ENCODE peak calls at places on chromosomes 16 and 17, in four cellular contexts. One of them, this sample, is unnamed.

GRCh38 chr17:74748279-74748528 is 224 bp upstream of the NHERF1 start:
- DNase-seq in IMR-90: no peak
- DNase-seq in H9: peak
- DNase-seq in neuronal stem cell: no peak
- DNase-seq in this sample: no peak

GRCh38 chr17:49766918-49767530 is 3.1 kb upstream of the FAM117A start:
- DNase-seq in IMR-90: no peak
- DNase-seq in H9: no peak
- DNase-seq in neuronal stem cell: no peak
- DNase-seq in this sample: no peak

GRCh38 chr16:12629271-12629670 is 174.4 kb downstream of the CPPED1 start:
- DNase-seq in IMR-90: no peak
- DNase-seq in H9: no peak
- DNase-seq in neuronal stem cell: no peak
- DNase-seq in this sample: no peak

GRCh38 chr16:77675464-77676324 is 46.6 kb upstream of the NUDT7 start:
- DNase-seq in IMR-90: peak
- DNase-seq in H9: peak
- DNase-seq in neuronal stem cell: peak
- DNase-seq in this sample: peak

GRCh38 chr17:34710226-34710625 is 130.8 kb downstream of the TMEM132E start:
- DNase-seq in IMR-90: no peak
- DNase-seq in H9: peak
- DNase-seq in neuronal stem cell: no peak
- DNase-seq in this sample: no peak

GRCh38 chr17:17401271-17401781 is 75.5 kb upstream of the MED9 start:
- DNase-seq in IMR-90: no peak
- DNase-seq in H9: peak
- DNase-seq in neuronal stem cell: no peak
- DNase-seq in this sample: peak

GRCh38 chr17:82088838-82089722 is 9.0 kb downstream of the FASN start:
- DNase-seq in IMR-90: no peak
- DNase-seq in H9: no peak
- DNase-seq in neuronal stem cell: no peak
- DNase-seq in this sample: no peak

GRCh38 chr17:35788504-35788998 is 6.9 kb downstream of the MMP28 start:
- DNase-seq in IMR-90: peak
- DNase-seq in H9: no peak
- DNase-seq in neuronal stem cell: no peak
- DNase-seq in this sample: no peak

GRCh38 chr17:67959510-67959909 is 36.8 kb downstream of the C17orf58 start:
- DNase-seq in IMR-90: no peak
- DNase-seq in H9: no peak
- DNase-seq in neuronal stem cell: no peak
- DNase-seq in this sample: peak

GRCh38 chr17:32551186-32551955 is 64.6 kb downstream of the CDK5R1 start:
- DNase-seq in IMR-90: peak
- DNase-seq in H9: no peak
- DNase-seq in neuronal stem cell: no peak
- DNase-seq in this sample: no peak

GRCh38 chr17:42780816-42781638 is 617 bp downstream of the WNK4 start:
- DNase-seq in IMR-90: no peak
- DNase-seq in H9: peak
- DNase-seq in neuronal stem cell: no peak
- DNase-seq in this sample: no peak

GRCh38 chr17:79221597-79221996 is 147.0 kb downstream of the ENGASE start:
- DNase-seq in IMR-90: no peak
- DNase-seq in H9: no peak
- DNase-seq in neuronal stem cell: no peak
- DNase-seq in this sample: no peak

GRCh38 chr17:45742251-45742650 is 41.9 kb upstream of the CRHR1 start:
- DNase-seq in IMR-90: no peak
- DNase-seq in H9: no peak
- DNase-seq in neuronal stem cell: no peak
- DNase-seq in this sample: no peak

GRCh38 chr17:65627108-65627507 is 65.7 kb upstream of the AXIN2 start:
- DNase-seq in IMR-90: no peak
- DNase-seq in H9: no peak
- DNase-seq in neuronal stem cell: no peak
- DNase-seq in this sample: no peak

GRCh38 chr16:47887496-47887895 is 268.3 kb downstream of the ABCC12 start:
- DNase-seq in IMR-90: peak
- DNase-seq in H9: peak
- DNase-seq in neuronal stem cell: no peak
- DNase-seq in this sample: peak

GRCh38 chr16:27922433-27922832 is 141.1 kb downstream of the GSG1L start:
- DNase-seq in IMR-90: no peak
- DNase-seq in H9: no peak
- DNase-seq in neuronal stem cell: peak
- DNase-seq in this sample: peak

GRCh38 chr17:37770631-37771518 is 26.0 kb upstream of the HNF1B start:
- DNase-seq in IMR-90: peak
- DNase-seq in H9: peak
- DNase-seq in neuronal stem cell: peak
- DNase-seq in this sample: peak

GRCh38 chr17:48541574-48542113 is 3.3 kb downstream of the HOXB2 start:
- DNase-seq in IMR-90: peak
- DNase-seq in H9: peak
- DNase-seq in neuronal stem cell: no peak
- DNase-seq in this sample: no peak

GRCh38 chr17:28385037-28385797 is 13.7 kb downstream of the SARM1 start:
- DNase-seq in IMR-90: no peak
- DNase-seq in H9: peak
- DNase-seq in neuronal stem cell: no peak
- DNase-seq in this sample: no peak

GRCh38 chr16:6946802-6947201 is 385.8 kb upstream of the RBFOX1 start:
- DNase-seq in IMR-90: no peak
- DNase-seq in H9: no peak
- DNase-seq in neuronal stem cell: no peak
- DNase-seq in this sample: peak

GRCh38 chr17:53979991-53980390 is 157.3 kb downstream of the KIF2B start:
- DNase-seq in IMR-90: no peak
- DNase-seq in H9: no peak
- DNase-seq in neuronal stem cell: peak
- DNase-seq in this sample: peak

GRCh38 chr17:80476877-80477646 is 655 bp upstream of the NPTX1 start:
- DNase-seq in IMR-90: no peak
- DNase-seq in H9: no peak
- DNase-seq in neuronal stem cell: no peak
- DNase-seq in this sample: no peak

GRCh38 chr16:50121721-50122445 is 31.2 kb upstream of the TENT4B start:
- DNase-seq in IMR-90: no peak
- DNase-seq in H9: no peak
- DNase-seq in neuronal stem cell: no peak
- DNase-seq in this sample: no peak

GRCh38 chr17:55731586-55732250 is 9.1 kb upstream of the TMEM100 start:
- DNase-seq in IMR-90: peak
- DNase-seq in H9: peak
- DNase-seq in neuronal stem cell: no peak
- DNase-seq in this sample: peak

GRCh38 chr17:67718325-67718941 is 697 bp downstream of the NOL11 start:
- DNase-seq in IMR-90: peak
- DNase-seq in H9: peak
- DNase-seq in neuronal stem cell: no peak
- DNase-seq in this sample: peak

GRCh38 chr17:79560527-79560926 is 50.3 kb downstream of the RBFOX3 start:
- DNase-seq in IMR-90: no peak
- DNase-seq in H9: no peak
- DNase-seq in neuronal stem cell: no peak
- DNase-seq in this sample: no peak

GRCh38 chr17:15648384-15648783 is 28.9 kb upstream of the FBXW10B start:
- DNase-seq in IMR-90: no peak
- DNase-seq in H9: no peak
- DNase-seq in neuronal stem cell: no peak
- DNase-seq in this sample: no peak

GRCh38 chr16:51989637-51990230 is 557.2 kb downstream of the TOX3 start:
- DNase-seq in IMR-90: no peak
- DNase-seq in H9: no peak
- DNase-seq in neuronal stem cell: no peak
- DNase-seq in this sample: no peak

GRCh38 chr16:53734908-53735307 is 31.0 kb downstream of the FTO start:
- DNase-seq in IMR-90: no peak
- DNase-seq in H9: no peak
- DNase-seq in neuronal stem cell: no peak
- DNase-seq in this sample: no peak

DNA sequence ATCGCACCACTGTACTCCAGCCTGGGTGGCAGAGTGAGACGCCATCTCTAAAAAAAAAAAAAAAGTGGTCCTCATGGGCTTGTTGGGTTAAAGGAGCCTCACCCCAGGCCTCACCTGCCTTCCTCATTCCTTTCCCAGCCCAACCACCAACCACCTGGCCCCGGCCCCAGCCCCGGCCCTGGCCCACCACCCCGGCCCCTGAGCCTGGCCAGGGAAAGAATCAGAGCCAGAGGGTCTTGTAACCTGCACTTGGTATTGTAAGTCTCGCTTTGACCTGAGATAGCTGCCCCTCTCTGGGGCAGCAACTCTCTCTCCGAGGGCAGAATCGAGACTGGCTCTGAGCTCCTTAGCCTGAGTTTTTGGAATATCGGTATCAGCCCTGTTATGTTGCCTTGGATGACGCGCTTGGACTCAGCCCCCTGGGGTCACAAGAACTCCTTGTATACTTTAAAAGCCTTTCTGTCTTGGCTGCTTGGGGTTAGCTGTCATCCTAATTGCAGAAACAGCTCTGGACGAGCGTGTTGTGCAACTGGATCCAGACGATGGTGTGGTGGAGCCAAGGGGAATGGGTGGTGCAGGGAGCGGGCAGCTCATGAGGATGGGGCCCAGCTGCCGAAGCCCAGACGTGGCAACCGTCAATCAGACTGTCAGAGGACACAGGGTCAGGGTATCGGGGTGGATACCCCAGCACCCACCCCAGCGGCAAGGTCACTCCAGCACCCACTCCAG is 14.6 kb downstream of the SMTNL2 start:
- DNase-seq in IMR-90: peak
- DNase-seq in H9: no peak
- DNase-seq in neuronal stem cell: no peak
- DNase-seq in this sample: no peak
- H2BK5ac ChIP-seq in IMR-90: no peak
- H2BK5ac ChIP-seq in H9: no peak
- H2BK5ac ChIP-seq in neuronal stem cell: peak
- H2BK5ac ChIP-seq in this sample: no peak

GRCh38 chr17:47276444-47276843 is 22.8 kb downstream of the ITGB3 start:
- DNase-seq in IMR-90: no peak
- DNase-seq in H9: no peak
- DNase-seq in neuronal stem cell: no peak
- DNase-seq in this sample: no peak
- H3K4me2 ChIP-seq in IMR-90: peak
- H3K4me2 ChIP-seq in H9: no peak
- H3K4me2 ChIP-seq in neuronal stem cell: no peak
- H3K4me2 ChIP-seq in this sample: no peak

GRCh38 chr16:84925773-84926372 is 85.5 kb downstream of the ZDHHC7 start:
- DNase-seq in IMR-90: no peak
- DNase-seq in H9: no peak
- DNase-seq in neuronal stem cell: no peak
- DNase-seq in this sample: no peak
- H2BK5ac ChIP-seq in IMR-90: no peak
- H2BK5ac ChIP-seq in H9: no peak
- H2BK5ac ChIP-seq in neuronal stem cell: no peak
- H2BK5ac ChIP-seq in this sample: no peak

GRCh38 chr17:77892469-77893143 is 65.9 kb upstream of the TNRC6C start:
- DNase-seq in IMR-90: no peak
- DNase-seq in H9: peak
- DNase-seq in neuronal stem cell: peak
- DNase-seq in this sample: peak
- H3K4me2 ChIP-seq in IMR-90: no peak
- H3K4me2 ChIP-seq in H9: no peak
- H3K4me2 ChIP-seq in neuronal stem cell: no peak
- H3K4me2 ChIP-seq in this sample: no peak

GRCh38 chr16:84410361-84411138 is 42.2 kb downstream of the ATP2C2 start:
- DNase-seq in IMR-90: no peak
- DNase-seq in H9: no peak
- DNase-seq in neuronal stem cell: no peak
- DNase-seq in this sample: no peak

GRCh38 chr16:84406006-84406963 is 37.9 kb downstream of the ATP2C2 start:
- DNase-seq in IMR-90: no peak
- DNase-seq in H9: no peak
- DNase-seq in neuronal stem cell: no peak
- DNase-seq in this sample: peak

GRCh38 chr16:84407588-84408313 is 39.4 kb downstream of the ATP2C2 start:
- DNase-seq in IMR-90: no peak
- DNase-seq in H9: no peak
- DNase-seq in neuronal stem cell: no peak
- DNase-seq in this sample: no peak

GRCh38 chr16:84404936-84405640 is 36.8 kb downstream of the ATP2C2 start:
- DNase-seq in IMR-90: no peak
- DNase-seq in H9: no peak
- DNase-seq in neuronal stem cell: no peak
- DNase-seq in this sample: no peak

GRCh38 chr16:84408314-84408690 is 40.0 kb downstream of the ATP2C2 start:
- DNase-seq in IMR-90: no peak
- DNase-seq in H9: no peak
- DNase-seq in neuronal stem cell: no peak
- DNase-seq in this sample: no peak
- H2BK5ac ChIP-seq in IMR-90: no peak
- H2BK5ac ChIP-seq in H9: no peak
- H2BK5ac ChIP-seq in neuronal stem cell: no peak
- H2BK5ac ChIP-seq in this sample: no peak

DNA sequence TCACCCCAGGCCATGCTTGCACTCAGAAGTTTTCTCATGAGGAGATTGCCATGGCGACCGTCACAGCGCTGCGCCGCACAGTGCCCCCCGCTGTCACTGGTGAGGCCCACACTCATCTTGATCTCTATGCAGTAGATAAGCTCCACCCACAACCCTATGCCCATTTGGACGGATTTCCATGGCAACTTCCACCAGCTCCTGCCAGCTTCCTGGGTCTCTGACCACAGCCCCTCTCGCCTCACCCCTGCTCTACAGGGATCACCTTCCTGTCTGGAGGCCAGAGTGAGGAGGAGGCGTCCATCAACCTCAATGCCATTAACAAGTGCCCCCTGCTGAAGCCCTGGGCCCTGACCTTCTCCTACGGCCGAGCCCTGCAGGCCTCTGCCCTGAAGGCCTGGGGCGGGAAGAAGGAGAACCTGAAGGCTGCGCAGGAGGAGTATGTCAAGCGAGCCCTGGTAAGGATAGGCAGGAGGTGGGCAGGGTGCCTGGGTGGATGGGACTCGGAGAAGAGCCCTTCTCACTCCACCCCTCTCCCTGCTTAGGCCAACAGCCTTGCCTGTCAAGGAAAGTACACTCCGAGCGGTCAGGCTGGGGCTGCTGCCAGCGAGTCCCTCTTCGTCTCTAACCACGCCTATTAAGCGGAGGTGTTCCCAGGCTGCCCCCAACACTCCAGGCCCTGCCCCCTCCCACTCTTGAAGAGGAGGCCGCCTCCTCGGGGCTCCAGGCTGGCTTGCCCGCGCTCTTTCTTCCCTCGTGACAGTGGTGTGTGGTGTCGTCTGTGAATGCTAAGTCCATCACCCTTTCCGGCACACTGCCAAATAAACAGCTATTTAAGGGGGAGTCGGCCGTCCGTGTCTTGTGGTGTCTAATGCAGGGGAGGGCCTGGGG is 4.3 kb downstream of the ALDOA start:
- DNase-seq in IMR-90: no peak
- DNase-seq in H9: no peak
- DNase-seq in neuronal stem cell: no peak
- DNase-seq in this sample: no peak
- H3K4me2 ChIP-seq in IMR-90: peak
- H3K4me2 ChIP-seq in H9: no peak
- H3K4me2 ChIP-seq in neuronal stem cell: no peak
- H3K4me2 ChIP-seq in this sample: no peak

GRCh38 chr17:7213895-7214299 is 5.7 kb downstream of the DLG4 start:
- DNase-seq in IMR-90: peak
- DNase-seq in H9: peak
- DNase-seq in neuronal stem cell: peak
- DNase-seq in this sample: peak
- H2BK5ac ChIP-seq in IMR-90: no peak
- H2BK5ac ChIP-seq in H9: no peak
- H2BK5ac ChIP-seq in neuronal stem cell: peak
- H2BK5ac ChIP-seq in this sample: no peak

This sample was measured in mesendoderm.